ENCODE peak calls at places on chromosomes 5 and 9, in seven cellular contexts. Y, C, O, P, J, U and Q are unnamed samples.

GRCh38 chr9:129310666-129311350 is 132.7 kb upstream of the IER5L start:
- DNase-seq in Y (peak; percentile 16), C (no peak), O (no peak), P (no peak), J (no peak), U (peak; percentile 30), Q (no peak)

GRCh38 chr5:149132474-149132873 is 8.8 kb upstream of the ABLIM3 start:
- DNase-seq in Y (no peak), C (no peak), O (no peak), P (no peak), J (no peak), U (no peak), Q (no peak)

GRCh38 chr5:62579761-62580160 is 1.1 kb downstream of the LRRC70 start:
- DNase-seq in Y (no peak), C (no peak), O (no peak), P (no peak), J (no peak), U (no peak), Q (no peak)

GRCh38 chr5:43753069-43753468 is 150.1 kb downstream of the NNT start:
- DNase-seq in Y (no peak), C (no peak), O (no peak), P (no peak), J (no peak), U (no peak), Q (no peak)

GRCh38 chr5:159133041-159133741 is 33.5 kb upstream of the EBF1 start:
- DNase-seq in Y (peak; percentile 87), C (no peak), O (no peak), P (peak; percentile 64), J (peak; percentile 44), U (peak; percentile 66), Q (peak; percentile 20)

GRCh38 chr9:18890372-18890771 is 142.6 kb downstream of the SAXO1 start:
- DNase-seq in Y (peak; percentile 84), C (no peak), O (no peak), P (peak; percentile 90), J (no peak), U (peak; percentile 60), Q (peak; percentile 15)

GRCh38 chr5:75736273-75736672 is 19.0 kb upstream of the POC5 start:
- DNase-seq in Y (no peak), C (no peak), O (no peak), P (no peak), J (no peak), U (no peak), Q (no peak)

GRCh38 chr9:98830554-98830953 is 23.1 kb downstream of the GALNT12 start:
- DNase-seq in Y (no peak), C (no peak), O (no peak), P (no peak), J (no peak), U (no peak), Q (no peak)